ENCODE peak calls at places on chromosomes 7 and 10, in six cellular contexts. W, G, Q, X, U and D are unnamed samples.

GRCh38 chr10:102154466-102155116 is 2.4 kb downstream of the NOLC1 start:
- DNase-seq in W (no peak), G (no peak), Q (no peak), X (no peak), U (peak), D (no peak)

GRCh38 chr10:74439213-74439612 is 288.2 kb downstream of the ADK start:
- DNase-seq in W (no peak), G (peak), Q (peak), X (no peak), U (no peak), D (no peak)

GRCh38 chr7:151059362-151060112 is at the start of gene SLC4A2:
- DNase-seq in W (peak), G (peak), Q (peak), X (no peak), U (peak), D (no peak)

GRCh38 chr10:88918506-88918905 is 34.1 kb downstream of the ACTA2 start:
- DNase-seq in W (no peak), G (no peak), Q (no peak), X (no peak), U (no peak), D (no peak)

GRCh38 chr10:131207176-131207575 is 104.3 kb downstream of the TCERG1L start:
- DNase-seq in W (no peak), G (no peak), Q (no peak), X (no peak), U (peak), D (no peak)

GRCh38 chr10:11871470-11871869 is 48.3 kb downstream of the PROSER2 start:
- DNase-seq in W (no peak), G (no peak), Q (peak), X (no peak), U (peak), D (no peak)

GRCh38 chr7:111364413-111364812 is 197.9 kb downstream of the IMMP2L start:
- DNase-seq in W (no peak), G (peak), Q (peak), X (no peak), U (no peak), D (no peak)

GRCh38 chr10:8584666-8585065 is 530.2 kb downstream of the GATA3 start:
- DNase-seq in W (no peak), G (no peak), Q (no peak), X (no peak), U (no peak), D (no peak)

GRCh38 chr7:78490526-78490925 is 692.0 kb downstream of the PHTF2 start:
- DNase-seq in W (no peak), G (no peak), Q (no peak), X (no peak), U (no peak), D (no peak)

GRCh38 chr7:80981405-80981804 is 62.6 kb upstream of the SEMA3C start:
- DNase-seq in W (no peak), G (no peak), Q (no peak), X (no peak), U (no peak), D (no peak)

GRCh38 chr7:601573-602340 is 82.1 kb upstream of the PDGFA start:
- DNase-seq in W (no peak), G (no peak), Q (peak), X (no peak), U (peak), D (peak)

GRCh38 chr10:121597504-121598241 is 571 bp downstream of the FGFR2 start:
- DNase-seq in W (peak), G (no peak), Q (no peak), X (no peak), U (no peak), D (no peak)

GRCh38 chr7:139041378-139042053 is 5.7 kb upstream of the ZC3HAV1L start:
- DNase-seq in W (no peak), G (no peak), Q (no peak), X (no peak), U (no peak), D (no peak)

GRCh38 chr10:11504566-11505285 is 106.7 kb downstream of the USP6NL start:
- DNase-seq in W (no peak), G (no peak), Q (no peak), X (no peak), U (no peak), D (no peak)

GRCh38 chr10:58951087-58951486 is 225.4 kb upstream of the PHYHIPL start:
- DNase-seq in W (no peak), G (no peak), Q (no peak), X (no peak), U (no peak), D (no peak)

GRCh38 chr10:49240946-49241345 is 52.8 kb upstream of the TMEM273 start:
- DNase-seq in W (no peak), G (no peak), Q (no peak), X (no peak), U (no peak), D (no peak)

GRCh38 chr10:43137701-43137970 is 609 bp upstream of the CSGALNACT2 start:
- DNase-seq in W (peak), G (peak), Q (peak), X (no peak), U (peak), D (no peak)

GRCh38 chr7:123393623-123394022 is 140.8 kb downstream of the IQUB start:
- DNase-seq in W (no peak), G (no peak), Q (no peak), X (no peak), U (no peak), D (no peak)

GRCh38 chr10:108970016-108970415 is 953.3 kb downstream of the XPNPEP1 start:
- DNase-seq in W (no peak), G (peak), Q (peak), X (no peak), U (no peak), D (no peak)

GRCh38 chr7:78178319-78178718 is 379.7 kb downstream of the PHTF2 start:
- DNase-seq in W (no peak), G (no peak), Q (peak), X (peak), U (no peak), D (no peak)

GRCh38 chr7:106225856-106226255 is 58.9 kb downstream of the NAMPT start:
- DNase-seq in W (no peak), G (no peak), Q (no peak), X (no peak), U (no peak), D (no peak)

GRCh38 chr7:25849361-25850184 is 302.4 kb upstream of the NFE2L3 start:
- DNase-seq in W (peak), G (peak), Q (peak), X (no peak), U (no peak), D (no peak)

GRCh38 chr7:42029405-42029804 is 207.6 kb downstream of the GLI3 start:
- DNase-seq in W (no peak), G (no peak), Q (no peak), X (no peak), U (no peak), D (no peak)

GRCh38 chr10:78171633-78172032 is 138.0 kb downstream of the RPS24 start:
- DNase-seq in W (no peak), G (no peak), Q (no peak), X (no peak), U (no peak), D (no peak)

GRCh38 chr10:103442031-103442461 is 10.1 kb downstream of the CALHM2 start:
- DNase-seq in W (peak), G (peak), Q (peak), X (peak), U (no peak), D (no peak)

GRCh38 chr10:107914450-107915276 is 750.2 kb upstream of the SORCS1 start:
- DNase-seq in W (no peak), G (no peak), Q (no peak), X (no peak), U (peak), D (no peak)

GRCh38 chr10:30387646-30388243 is 38.7 kb upstream of the MTPAP start:
- DNase-seq in W (no peak), G (peak), Q (no peak), X (no peak), U (no peak), D (no peak)

GRCh38 chr7:126606331-126606730 is 646.4 kb downstream of the GRM8 start:
- DNase-seq in W (no peak), G (no peak), Q (no peak), X (no peak), U (no peak), D (no peak)

GRCh38 chr7:125934965-125935364 is 1005.3 kb upstream of the POT1 start:
- DNase-seq in W (no peak), G (peak), Q (peak), X (no peak), U (no peak), D (no peak)

GRCh38 chr7:42414028-42414427 is 177.0 kb upstream of the GLI3 start:
- DNase-seq in W (no peak), G (no peak), Q (no peak), X (no peak), U (no peak), D (no peak)

GRCh38 chr10:73332379-73332778 is 26.3 kb downstream of the CFAP70 start:
- DNase-seq in W (no peak), G (no peak), Q (no peak), X (no peak), U (no peak), D (no peak)

GRCh38 chr7:151849008-151849878 is 27.7 kb downstream of the PRKAG2 start:
- DNase-seq in W (no peak), G (no peak), Q (no peak), X (no peak), U (no peak), D (no peak)

GRCh38 chr7:75738975-75739795 is 444 bp upstream of the HIP1 start:
- DNase-seq in W (peak), G (peak), Q (peak), X (peak), U (peak), D (peak)

GRCh38 chr10:79342295-79342761 is 4.9 kb upstream of the PPIF start:
- DNase-seq in W (peak), G (no peak), Q (no peak), X (no peak), U (no peak), D (no peak)

GRCh38 chr7:1844956-1845390 is 174.9 kb downstream of the ELFN1 start:
- DNase-seq in W (no peak), G (no peak), Q (no peak), X (no peak), U (peak), D (no peak)

GRCh38 chr7:155378580-155378934 is 79.4 kb upstream of the EN2 start:
- DNase-seq in W (no peak), G (no peak), Q (no peak), X (no peak), U (no peak), D (no peak)

GRCh38 chr7:155378959-155379871 is 78.7 kb upstream of the EN2 start:
- DNase-seq in W (no peak), G (no peak), Q (no peak), X (no peak), U (no peak), D (no peak)

GRCh38 chr7:155375337-155376277 is 77.9 kb downstream of the INSIG1 start:
- DNase-seq in W (no peak), G (no peak), Q (peak), X (no peak), U (no peak), D (no peak)

GRCh38 chr7:155377837-155378579 is 79.9 kb upstream of the EN2 start:
- DNase-seq in W (no peak), G (peak), Q (peak), X (no peak), U (peak), D (no peak)

GRCh38 chr7:155377071-155377836 is 79.6 kb downstream of the INSIG1 start:
- DNase-seq in W (no peak), G (no peak), Q (no peak), X (no peak), U (no peak), D (no peak)
- H3K4me3 ChIP-seq in W (no peak), G (peak), Q (no peak), X (peak), U (peak), D (no peak)

GRCh38 chr7:94183289-94183749 is 179.2 kb upstream of the BET1 start:
- DNase-seq in W (peak), G (peak), Q (peak), X (peak), U (no peak), D (no peak)
- TF ChIP-seq CTCF in W (no peak), G (peak), Q (peak), X (no peak), U (no peak), D (no peak)

GRCh38 chr10:33287112-33287511 is 47.4 kb downstream of the NRP1 start:
- DNase-seq in W (no peak), G (no peak), Q (no peak), X (no peak), U (no peak), D (no peak)

GRCh38 chr10:33291053-33291592 is 43.3 kb downstream of the NRP1 start:
- DNase-seq in W (no peak), G (peak), Q (peak), X (peak), U (no peak), D (no peak)

GRCh38 chr10:33288127-33288526 is 46.3 kb downstream of the NRP1 start:
- DNase-seq in W (no peak), G (no peak), Q (no peak), X (no peak), U (no peak), D (no peak)

GRCh38 chr10:33290286-33291052 is 44.0 kb downstream of the NRP1 start:
- DNase-seq in W (no peak), G (no peak), Q (no peak), X (no peak), U (no peak), D (no peak)

DNA sequence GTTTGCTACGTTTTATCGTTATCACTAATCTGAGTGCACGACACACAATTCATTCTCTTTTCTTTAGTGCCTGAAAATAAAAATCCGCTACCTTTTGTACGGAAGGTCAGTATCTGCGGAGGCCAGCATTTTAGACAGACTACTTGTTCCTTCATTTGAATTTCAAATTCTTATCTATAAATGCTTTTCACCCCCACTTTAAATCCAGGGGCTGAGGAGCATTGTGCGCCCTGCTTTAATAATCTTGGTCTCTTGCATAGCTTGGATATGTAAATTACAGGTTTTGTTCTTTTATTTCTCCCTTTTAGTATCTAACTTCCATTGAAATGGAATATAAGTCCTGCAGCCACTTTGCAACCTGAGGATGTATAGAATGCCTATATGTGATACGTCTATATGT is 44.7 kb downstream of the NRP1 start:
- DNase-seq in W (no peak), G (no peak), Q (no peak), X (no peak), U (no peak), D (no peak)
- H3K4me3 ChIP-seq in W (no peak), G (no peak), Q (no peak), X (no peak), U (no peak), D (no peak)

GRCh38 chr10:27558612-27559020 is 54.5 kb downstream of the RAB18 start:
- DNase-seq in W (peak), G (peak), Q (peak), X (peak), U (no peak), D (peak)
- TF ChIP-seq CTCF in W (peak), G (peak), Q (peak), X (peak), U (peak), D (peak)

GRCh38 chr10:97184971-97185325 is 811 bp downstream of the SLIT1 start:
- DNase-seq in W (no peak), G (no peak), Q (no peak), X (no peak), U (peak), D (no peak)
- H3K4me3 ChIP-seq in W (no peak), G (no peak), Q (no peak), X (no peak), U (no peak), D (no peak)

GRCh38 chr7:37832194-37832593 is 16.2 kb upstream of the NME8 start:
- DNase-seq in W (peak), G (peak), Q (peak), X (no peak), U (peak), D (no peak)
- TF ChIP-seq CTCF in W (peak), G (no peak), Q (no peak), X (no peak), U (peak), D (peak)

GRCh38 chr10:68296833-68297232 is 35.0 kb upstream of the HNRNPH3 start:
- DNase-seq in W (no peak), G (peak), Q (no peak), X (peak), U (no peak), D (no peak)
- H3K4me3 ChIP-seq in W (no peak), G (no peak), Q (no peak), X (no peak), U (no peak), D (no peak)

GRCh38 chr7:73891178-73891885 is 30.4 kb downstream of the TMEM270 start:
- DNase-seq in W (no peak), G (no peak), Q (no peak), X (no peak), U (no peak), D (no peak)
- TF ChIP-seq CTCF in W (no peak), G (no peak), Q (peak), X (peak), U (no peak), D (no peak)